ENCODE peak calls at places on chromosome 7, in five cellular contexts. N is AG09309; B is CD8-positive, alpha-beta T cell; P is fibroblast of mammary gland; E is OCI-LY7. V is an unnamed sample.

GRCh38 chr7:111987115-111987826 is 218.9 kb downstream of the DOCK4 start:
- DNase-seq in N (peak; percentile 40), B (no peak), P (peak; percentile 80), E (peak; percentile 6), V (peak; percentile 70)

GRCh38 chr7:131105294-131105802 is 222.3 kb upstream of the MKLN1 start:
- DNase-seq in N (no peak), B (no peak), P (peak; percentile 22), E (no peak), V (peak; percentile 34)

GRCh38 chr7:96198047-96198636 is 123.8 kb downstream of the SLC25A13 start:
- DNase-seq in N (no peak), B (no peak), P (no peak), E (no peak), V (no peak)

GRCh38 chr7:103989785-103990775 is 622 bp upstream of the RELN start:
- DNase-seq in N (no peak), B (no peak), P (peak; percentile 38), E (no peak), V (peak; percentile 43)

GRCh38 chr7:21454182-21454581 is 26.3 kb downstream of the SP4 start:
- DNase-seq in N (no peak), B (no peak), P (peak; percentile 7), E (peak; percentile 12), V (no peak)

GRCh38 chr7:105011771-105012502 is 2.1 kb upstream of the KMT2E start:
- DNase-seq in N (no peak), B (peak; percentile 28), P (no peak), E (peak; percentile 25), V (no peak)

GRCh38 chr7:2639994-2640830 is 8.4 kb downstream of the TTYH3 start:
- DNase-seq in N (no peak), B (no peak), P (no peak), E (no peak), V (no peak)

GRCh38 chr7:131072505-131073091 is 255.1 kb upstream of the MKLN1 start:
- DNase-seq in N (no peak), B (no peak), P (peak; percentile 51), E (no peak), V (peak; percentile 58)

GRCh38 chr7:95527033-95527775 is 41.5 kb downstream of the ASB4 start:
- DNase-seq in N (peak; percentile 8), B (no peak), P (peak; percentile 64), E (peak; percentile 49), V (peak; percentile 72)

GRCh38 chr7:130486114-130486962 is 5.5 kb upstream of the MEST start:
- DNase-seq in N (no peak), B (peak; percentile 67), P (no peak), E (peak; percentile 69), V (no peak)

GRCh38 chr7:142568430-142569097 is 180.7 kb upstream of the PRSS1 start:
- DNase-seq in N (peak; percentile 42), B (no peak), P (peak; percentile 93), E (no peak), V (peak; percentile 92)

GRCh38 chr7:5629941-5630340 is 151.5 kb downstream of the RNF216 start:
- DNase-seq in N (no peak), B (peak; percentile 52), P (peak; percentile 81), E (no peak), V (peak; percentile 43)

GRCh38 chr7:82376739-82377138 is 66.8 kb downstream of the CACNA2D1 start:
- DNase-seq in N (no peak), B (no peak), P (no peak), E (no peak), V (no peak)

GRCh38 chr7:85185355-85186082 is 1.3 kb downstream of the SEMA3D start:
- DNase-seq in N (no peak), B (no peak), P (peak; percentile 61), E (no peak), V (peak; percentile 72)

GRCh38 chr7:127391591-127392181 is 822 bp downstream of the ZNF800 start:
- DNase-seq in N (no peak), B (peak; percentile 58), P (peak; percentile 21), E (peak; percentile 69), V (peak; percentile 39)

GRCh38 chr7:30765359-30765758 is 5.9 kb upstream of the MINDY4 start:
- DNase-seq in N (no peak), B (no peak), P (no peak), E (no peak), V (no peak)

GRCh38 chr7:3537210-3537875 is 236.3 kb downstream of the SDK1 start:
- DNase-seq in N (no peak), B (no peak), P (peak; percentile 37), E (no peak), V (peak; percentile 11)

GRCh38 chr7:50632561-50633413 is 67.6 kb upstream of the DDC start:
- DNase-seq in N (no peak), B (peak; percentile 58), P (peak; percentile 56), E (peak; percentile 55), V (peak; percentile 72)

GRCh38 chr7:138886501-138886917 is 88.5 kb upstream of the ATP6V0A4 start:
- DNase-seq in N (no peak), B (peak; percentile 63), P (peak; percentile 76), E (peak; percentile 77), V (peak; percentile 83)

GRCh38 chr7:108249458-108249857 is 119.3 kb upstream of the LAMB4 start:
- DNase-seq in N (no peak), B (no peak), P (no peak), E (no peak), V (no peak)

GRCh38 chr7:40057292-40057691 is 77.1 kb downstream of the MPLKIP start:
- DNase-seq in N (no peak), B (no peak), P (peak; percentile 64), E (no peak), V (peak; percentile 48)

GRCh38 chr7:24152356-24152755 is 131.6 kb upstream of the NPY start:
- DNase-seq in N (no peak), B (no peak), P (no peak), E (no peak), V (no peak)

GRCh38 chr7:139631520-139632031 is 108.1 kb downstream of the CLEC2L start:
- DNase-seq in N (no peak), B (no peak), P (no peak), E (no peak), V (no peak)

GRCh38 chr7:31488562-31489203 is 25.2 kb upstream of the ITPRID1 start:
- DNase-seq in N (no peak), B (no peak), P (peak; percentile 12), E (peak; percentile 58), V (peak; percentile 10)

GRCh38 chr7:3194501-3195141 is 106.4 kb upstream of the SDK1 start:
- DNase-seq in N (no peak), B (no peak), P (peak; percentile 77), E (no peak), V (peak; percentile 83)

GRCh38 chr7:49631071-49631826 is 142.2 kb upstream of the VWC2 start:
- DNase-seq in N (no peak), B (no peak), P (no peak), E (no peak), V (no peak)

GRCh38 chr7:30285067-30285530 is 702 bp downstream of the ZNRF2 start:
- DNase-seq in N (no peak), B (peak; percentile 54), P (peak; percentile 23), E (peak; percentile 71), V (no peak)

GRCh38 chr7:57308631-57309408 is 141.2 kb upstream of the ZNF716 start:
- DNase-seq in N (no peak), B (no peak), P (no peak), E (peak; percentile 1), V (no peak)

GRCh38 chr7:80614911-80615310 is 23.5 kb upstream of the CD36 start:
- DNase-seq in N (peak; percentile 71), B (no peak), P (peak; percentile 83), E (no peak), V (peak; percentile 48)

GRCh38 chr7:135855836-135856235 is 107.2 kb upstream of the FAM180A start:
- DNase-seq in N (no peak), B (no peak), P (peak; percentile 41), E (peak; percentile 41), V (peak; percentile 7)

GRCh38 chr7:14734839-14735321 is 167.7 kb downstream of the DGKB start:
- DNase-seq in N (no peak), B (no peak), P (no peak), E (no peak), V (no peak)

GRCh38 chr7:10122573-10123100 is 851.0 kb upstream of the PHF14 start:
- DNase-seq in N (no peak), B (no peak), P (no peak), E (no peak), V (peak; percentile 34)

GRCh38 chr7:129779602-129780256 is 168.2 kb downstream of the NRF1 start:
- DNase-seq in N (no peak), B (no peak), P (no peak), E (peak; percentile 57), V (no peak)

GRCh38 chr7:154863766-154864530 is 139.0 kb downstream of the PAXIP1 start:
- DNase-seq in N (no peak), B (no peak), P (no peak), E (no peak), V (no peak)

GRCh38 chr7:99447943-99448342 is 9.2 kb downstream of the CPSF4 start:
- DNase-seq in N (no peak), B (no peak), P (no peak), E (no peak), V (no peak)
- TF ChIP-seq CTCF in N (no peak), B (no peak), P (peak; percentile 22), E (no peak), V (no peak)

DNA sequence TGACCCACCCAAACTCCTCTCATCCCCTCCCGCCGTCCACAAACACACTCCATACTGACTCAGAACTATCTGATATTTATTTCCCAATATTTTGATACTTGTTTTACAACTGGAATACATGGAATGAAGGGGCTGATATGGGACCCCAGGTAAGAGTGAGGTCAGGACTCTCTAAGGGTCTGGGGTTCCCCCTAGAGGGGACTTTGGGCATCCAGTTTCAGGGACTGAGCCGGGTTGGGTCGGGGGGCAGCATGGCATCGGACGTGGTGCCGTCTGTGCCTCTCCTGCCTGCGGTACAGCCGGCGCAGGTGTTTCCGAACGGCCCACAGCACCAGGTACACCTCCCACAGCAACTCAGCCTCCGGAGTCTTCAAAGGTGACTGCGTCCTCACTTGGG is 7.5 kb downstream of the SPACDR start:
- DNase-seq in N (no peak), B (no peak), P (no peak), E (no peak), V (no peak)
- TF ChIP-seq CTCF in N (no peak), B (no peak), P (no peak), E (peak; percentile 51), V (no peak)

DNA sequence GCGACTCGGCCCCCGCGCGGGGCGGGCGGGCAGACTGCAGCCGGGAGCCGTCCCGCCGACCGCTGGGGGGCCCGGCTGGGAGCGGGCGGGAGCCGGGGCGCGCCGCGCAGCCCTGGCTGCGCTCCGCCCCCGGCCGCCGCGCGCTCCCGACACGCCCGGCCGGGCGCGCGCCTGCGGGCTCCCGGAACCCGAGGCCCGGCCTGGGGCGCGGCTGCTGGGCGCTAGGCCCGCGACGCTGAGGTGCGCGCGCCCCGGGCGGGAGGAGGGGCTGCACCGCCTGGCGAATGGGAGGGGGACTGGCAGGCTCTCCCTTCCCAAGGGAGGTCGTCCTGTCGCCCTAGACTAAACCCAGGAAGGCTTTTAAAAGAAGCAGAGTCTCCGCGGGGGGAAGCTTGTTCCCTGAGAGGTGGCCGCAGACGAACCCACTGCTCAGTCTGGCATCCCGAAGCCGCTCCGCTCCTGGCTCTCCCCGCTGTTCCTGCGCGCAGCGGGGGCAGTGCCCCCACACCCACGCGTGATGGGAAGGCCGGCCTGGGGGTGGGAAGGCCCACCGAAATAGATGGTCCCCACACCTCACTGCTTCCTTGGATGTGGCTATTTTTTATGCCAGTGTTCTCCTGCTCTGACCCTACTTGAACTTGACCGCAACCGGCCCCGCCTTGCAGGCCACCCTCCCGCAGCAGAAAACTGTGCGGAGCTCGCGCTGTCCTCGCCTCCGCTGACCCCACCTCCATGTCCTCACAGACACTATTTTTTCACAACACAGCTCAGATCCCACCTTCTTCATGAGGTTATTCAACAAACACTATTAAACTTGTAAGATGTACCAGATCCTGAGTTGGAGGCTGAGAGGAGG is at the start of gene VOPP1:
- DNase-seq in N (no peak), B (peak; percentile 55), P (peak; percentile 50), E (peak; percentile 87), V (peak; percentile 54)
- TF ChIP-seq CTCF in N (no peak), B (no peak), P (no peak), E (no peak), V (no peak)

GRCh38 chr7:41705109-41705871 is 2.4 kb upstream of the INHBA start:
- DNase-seq in N (peak; percentile 80), B (peak; percentile 42), P (peak; percentile 88), E (peak; percentile 65), V (peak; percentile 92)
- TF ChIP-seq CTCF in N (peak; percentile 91), B (peak; percentile 20), P (peak; percentile 71), E (peak; percentile 67), V (peak; percentile 88)